ENCODE peak calls at places on chromosomes 3 and 15, in five cellular contexts. T is mesendoderm, G is heart left ventricle, I is A549, L is H9. P is an unnamed sample. For H3K4me1, the result is how much of the 10 kb centered on the place peaks cover.

GRCh38 chr3:47846186-47846879 is 43.4 kb downstream of the DHX30 start:
- DNase-seq in I (no peak), L (no peak), G (peak), T (no peak), P (no peak)

GRCh38 chr3:194592798-194593752 is 40.1 kb downstream of the TMEM44 start:
- DNase-seq in L (no peak), G (no peak), I (peak), T (no peak), P (no peak)

GRCh38 chr3:149553781-149554451 is 79.4 kb downstream of the TM4SF4 start:
- DNase-seq in T (peak), G (no peak), L (no peak), I (no peak), P (no peak)

GRCh38 chr3:158352551-158352950 is 218.4 kb upstream of the MLF1 start:
- DNase-seq in I (no peak), L (no peak), G (no peak), T (no peak), P (no peak)

GRCh38 chr15:98113357-98113756 is 152.9 kb downstream of the ARRDC4 start:
- DNase-seq in G (no peak), L (no peak), I (no peak), T (no peak), P (no peak)

GRCh38 chr3:131394400-131394799 is 12.8 kb downstream of the NUDT16 start:
- DNase-seq in T (no peak), L (no peak), G (no peak), I (no peak), P (no peak)

GRCh38 chr15:41977757-41978369 is 5.5 kb upstream of the EHD4 start:
- DNase-seq in T (no peak), L (no peak), I (no peak), G (no peak), P (no peak)

GRCh38 chr15:89828324-89829145 is 13.9 kb upstream of the ANPEP start:
- DNase-seq in L (no peak), T (peak), G (peak), I (peak), P (peak)

GRCh38 chr15:85704720-85705119 is 90.0 kb downstream of the KLHL25 start:
- DNase-seq in G (no peak), T (no peak), I (no peak), L (no peak), P (no peak)

GRCh38 chr3:135271562-135272290 is 476.7 kb downstream of the EPHB1 start:
- DNase-seq in G (no peak), L (no peak), I (no peak), T (no peak), P (no peak)

GRCh38 chr3:101942356-101942755 is 93.0 kb downstream of the NFKBIZ start:
- DNase-seq in L (no peak), I (no peak), T (no peak), G (no peak), P (no peak)

DNA sequence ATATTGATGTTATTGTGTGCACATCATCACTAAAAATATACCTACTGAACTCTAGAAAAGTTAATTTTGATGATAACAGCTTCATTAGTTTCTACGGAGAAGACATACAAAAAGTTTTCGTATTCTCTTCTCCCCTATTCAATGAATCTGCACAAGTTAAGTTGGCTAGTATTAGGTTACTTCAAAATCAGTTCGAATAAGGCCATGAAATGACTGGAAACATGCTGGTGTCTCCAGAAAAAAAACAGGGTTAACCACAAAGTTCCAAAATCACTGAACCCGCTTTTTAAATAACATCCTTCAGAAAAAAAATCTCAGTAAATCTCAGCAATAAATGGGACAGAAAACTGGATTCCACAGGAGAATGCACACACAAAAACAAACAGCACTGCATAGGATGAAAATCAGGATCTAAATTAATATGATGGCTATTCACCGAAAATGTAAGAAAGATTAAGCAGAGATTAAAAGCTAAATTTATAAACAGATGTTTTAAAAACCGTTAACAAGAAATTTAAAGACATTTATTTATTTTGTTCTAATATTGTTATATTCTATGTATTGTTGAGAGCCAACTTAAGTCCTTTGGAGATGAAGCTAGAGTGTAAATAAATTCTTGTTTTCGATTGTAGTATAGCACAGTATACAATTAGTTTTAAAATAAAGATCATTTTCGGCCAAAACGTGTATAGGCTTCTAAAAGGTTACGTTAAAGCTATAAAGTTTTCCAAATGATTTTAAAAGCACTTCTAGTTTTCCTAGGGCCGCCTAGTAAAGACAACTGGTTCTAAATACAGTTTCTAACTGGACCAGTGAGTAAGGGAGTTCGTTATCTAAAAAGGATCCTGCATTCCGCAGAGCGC is 1.0 kb downstream of the IGSF11 start:
- DNase-seq in I (no peak), T (no peak), G (no peak), L (no peak), P (no peak)
- H3K27ac ChIP-seq in I (peak), T (no peak), G (no peak), L (no peak), P (no peak)

GRCh38 chr3:89375451-89375850 is 268.0 kb downstream of the EPHA3 start:
- DNase-seq in I (no peak), L (no peak), G (no peak), T (no peak), P (no peak)

DNA sequence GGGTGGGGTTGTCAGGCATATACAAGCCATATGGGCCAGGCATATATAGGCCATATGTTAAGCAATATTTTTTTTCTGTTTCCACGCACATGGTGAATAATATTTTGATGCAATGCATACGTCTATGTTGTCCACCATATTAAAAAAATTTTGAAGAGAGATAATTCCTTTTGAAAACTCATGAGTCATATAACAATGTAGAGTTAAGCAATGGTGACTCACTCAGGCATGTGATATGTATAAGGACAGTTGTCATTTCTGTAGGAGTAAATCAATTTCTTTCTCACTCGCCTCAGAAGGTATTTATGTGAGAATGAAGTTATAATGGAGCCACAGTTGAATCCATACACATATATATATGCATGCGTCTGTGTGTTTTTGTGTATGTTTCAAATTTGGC is 272.6 kb downstream of the EPHA3 start:
- DNase-seq in G (no peak), I (no peak), T (no peak), L (no peak), P (no peak)
- H3K4me1 ChIP-seq in G (under half), I (under half), T (under half), L (under half), P (under half)

DNA sequence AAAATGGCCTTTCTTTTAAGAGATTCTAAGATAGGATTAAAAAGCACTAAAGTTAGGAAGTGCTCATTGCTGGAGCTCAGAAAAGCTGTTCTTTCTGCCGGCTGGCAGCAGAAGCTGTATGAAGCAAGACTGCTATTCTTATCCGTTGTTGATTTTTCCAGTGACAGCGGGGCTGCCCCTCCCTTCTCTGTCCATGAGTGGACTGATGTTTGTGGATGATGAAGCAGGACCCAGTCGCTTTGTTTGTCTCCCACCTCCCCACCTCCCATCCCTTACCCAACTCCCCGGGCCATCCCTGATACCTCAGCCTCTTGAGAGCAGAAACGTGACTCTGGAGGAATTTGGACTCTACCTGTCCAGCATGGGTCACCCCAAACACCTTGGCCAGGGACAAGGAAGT is 10.3 kb upstream of the MUSTN1 start:
- DNase-seq in I (no peak), L (no peak), T (no peak), G (no peak), P (peak)
- H3K27ac ChIP-seq in I (no peak), L (no peak), T (no peak), G (peak), P (peak)

DNA sequence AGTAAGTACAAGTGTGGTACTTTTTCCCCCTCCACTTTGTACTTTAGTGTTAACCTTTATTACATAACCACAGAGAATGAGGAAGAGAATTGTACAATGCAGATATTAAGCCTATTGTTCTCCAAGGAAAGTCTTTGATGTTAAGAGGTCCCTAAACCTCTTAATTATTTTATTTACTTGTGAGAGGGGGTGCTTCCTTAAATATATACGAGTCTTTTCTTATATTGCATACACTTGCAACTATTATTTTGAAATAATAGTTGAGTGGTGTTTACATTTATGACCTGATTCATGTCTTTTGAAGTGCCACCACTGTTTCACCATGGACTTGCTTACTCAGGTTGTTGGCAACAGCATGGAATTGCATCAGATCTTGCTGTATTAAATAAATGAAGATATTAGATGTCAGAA is 10.1 kb downstream of the USP3 start:
- DNase-seq in I (peak), G (no peak), T (no peak), L (no peak), P (no peak)
- H3K4me1 ChIP-seq in I (half or more), G (half or more), T (under half), L (under half), P (under half)

GRCh38 chr3:88031543-88032148 is 27.2 kb downstream of the CGGBP1 start:
- DNase-seq in L (no peak), I (no peak), T (no peak), G (no peak), P (no peak)
- H3K27ac ChIP-seq in L (no peak), I (peak), T (no peak), G (peak), P (peak)

GRCh38 chr3:50351318-50351687 is 641 bp downstream of the CYB561D2 start:
- DNase-seq in G (no peak), L (no peak), I (no peak), T (no peak), P (no peak)

GRCh38 chr3:50354186-50354764 is 3.6 kb downstream of the CYB561D2 start:
- DNase-seq in L (no peak), G (no peak), I (no peak), T (no peak), P (no peak)

GRCh38 chr3:50354850-50355249 is 4.2 kb downstream of the CYB561D2 start:
- DNase-seq in G (no peak), L (no peak), T (no peak), I (no peak), P (no peak)

GRCh38 chr3:50352762-50353161 is 2.1 kb downstream of the CYB561D2 start:
- DNase-seq in L (no peak), G (no peak), T (no peak), I (peak), P (no peak)

DNA sequence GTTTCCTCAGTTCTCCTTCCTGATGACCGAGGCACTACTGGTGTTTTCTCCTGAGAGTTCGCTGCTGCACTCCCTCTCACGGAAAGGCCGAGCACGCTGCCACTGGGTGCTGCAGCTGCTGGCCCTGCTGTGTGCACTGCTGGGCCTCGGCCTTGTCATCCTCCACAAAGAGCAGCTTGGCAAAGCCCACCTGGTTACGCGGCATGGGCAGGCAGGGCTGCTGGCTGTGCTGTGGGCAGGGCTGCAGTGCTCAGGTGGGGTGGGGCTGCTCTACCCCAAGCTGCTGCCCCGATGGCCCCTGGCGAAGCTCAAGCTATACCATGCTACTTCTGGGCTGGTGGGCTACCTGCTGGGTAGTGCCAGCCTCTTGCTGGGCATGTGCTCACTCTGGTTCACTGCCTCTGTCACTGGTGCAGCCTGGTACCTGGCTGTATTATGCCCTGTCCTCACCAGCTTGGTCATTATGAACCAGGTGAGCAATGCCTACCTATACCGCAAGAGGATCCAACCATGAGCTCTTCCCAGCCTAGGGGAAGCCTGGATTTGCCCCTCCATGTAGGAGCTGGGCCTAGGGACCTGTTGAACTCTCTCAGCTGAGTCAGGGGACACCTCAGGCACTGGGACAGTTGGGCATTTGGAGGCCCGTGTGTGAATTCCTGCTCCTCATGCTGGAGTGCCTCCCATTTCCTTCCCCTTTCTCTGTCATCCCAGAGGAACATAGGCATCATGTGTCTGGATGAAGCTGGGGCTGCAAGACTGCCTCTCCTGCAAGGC is 2.8 kb downstream of the CYB561D2 start:
- DNase-seq in T (no peak), L (no peak), G (no peak), I (no peak), P (no peak)
- H3K4me1 ChIP-seq in T (under half), L (under half), G (half or more), I (under half), P (under half)

P was measured in right atrium auricular region.